ENCODE peak calls at places on chromosome 6, in seven cellular contexts. K is PC-3, C is ovary, V is Caco-2, H is Panc1, F is HCT116, A is endothelial cell of umbilical vein. D is an unnamed sample. For H3K36me3, the result is how much of the 10 kb centered on the place peaks cover.

GRCh38 chr6:79421707-79422484 is 115.3 kb downstream of the LCA5 start:
- DNase-seq in H (no peak), K (peak), A (peak), F (no peak), C (no peak), V (no peak), D (no peak)

GRCh38 chr6:51893356-51893755 is 194.1 kb downstream of the PKHD1 start:
- DNase-seq in A (no peak), F (no peak), K (peak), H (no peak), V (no peak), C (no peak), D (no peak)

GRCh38 chr6:143286280-143286795 is 164.2 kb downstream of the ADAT2 start:
- DNase-seq in H (no peak), C (no peak), A (peak), V (no peak), F (no peak), K (no peak), D (no peak)

GRCh38 chr6:117545161-117545595 is 57.1 kb downstream of the GOPC start:
- DNase-seq in V (peak), C (no peak), H (peak), K (peak), F (no peak), A (no peak), D (no peak)

GRCh38 chr6:100300221-100300736 is 164.4 kb downstream of the SIM1 start:
- DNase-seq in H (peak), F (peak), C (no peak), K (peak), A (peak), V (peak), D (no peak)

GRCh38 chr6:26322645-26323482 is 42.1 kb upstream of the BTN3A2 start:
- DNase-seq in F (peak), V (peak), A (peak), K (peak), H (peak), C (peak), D (peak)

GRCh38 chr6:112320561-112321300 is 26.4 kb upstream of the RFPL4B start:
- DNase-seq in F (no peak), H (no peak), K (no peak), C (no peak), A (peak), V (no peak), D (no peak)

GRCh38 chr6:125784365-125784764 is 6.4 kb upstream of the NCOA7 start:
- DNase-seq in F (no peak), C (no peak), V (no peak), K (peak), H (no peak), A (no peak), D (no peak)

GRCh38 chr6:157800420-157801237 is 22.4 kb upstream of the SNX9 start:
- DNase-seq in V (no peak), F (no peak), C (no peak), K (peak), H (no peak), A (no peak), D (no peak)

GRCh38 chr6:111804627-111805235 is 68.5 kb downstream of the FYN start:
- DNase-seq in V (no peak), A (peak), H (no peak), F (no peak), C (no peak), K (no peak), D (no peak)

GRCh38 chr6:170438402-170438753 is 114.7 kb downstream of the PSMB1 start:
- DNase-seq in V (peak), C (peak), H (no peak), K (peak), A (peak), F (peak), D (peak)

GRCh38 chr6:45738057-45738455 is 277.6 kb downstream of the CLIC5 start:
- DNase-seq in A (no peak), F (no peak), H (no peak), V (no peak), C (no peak), K (no peak), D (no peak)

GRCh38 chr6:140344149-140344913 is 969.9 kb upstream of the CITED2 start:
- DNase-seq in F (no peak), C (no peak), V (no peak), A (peak), H (no peak), K (peak), D (no peak)

GRCh38 chr6:161085246-161085645 is 93.7 kb downstream of the MAP3K4 start:
- DNase-seq in V (no peak), A (no peak), F (no peak), K (no peak), C (no peak), H (no peak), D (no peak)

GRCh38 chr6:158226655-158227512 is 58.7 kb downstream of the GTF2H5 start:
- DNase-seq in K (no peak), A (no peak), H (no peak), C (no peak), V (peak), F (no peak), D (no peak)

GRCh38 chr6:108714012-108714773 is 134.0 kb upstream of the ARMC2 start:
- DNase-seq in C (peak), K (no peak), A (no peak), F (no peak), H (no peak), V (peak), D (no peak)

GRCh38 chr6:158284340-158285210 is 27.7 kb upstream of the TULP4 start:
- DNase-seq in V (no peak), C (no peak), H (no peak), A (no peak), K (no peak), F (no peak), D (no peak)

GRCh38 chr6:99349620-99350141 is at the start of gene FAXC:
- DNase-seq in C (peak), H (no peak), V (peak), A (peak), K (peak), F (peak), D (peak)

GRCh38 chr6:42390228-42390934 is 61.3 kb downstream of the TRERF1 start:
- DNase-seq in F (no peak), V (no peak), C (no peak), K (no peak), H (no peak), A (no peak), D (no peak)
- H3K36me3 ChIP-seq in F (under half), V (under half), C (under half), K (under half), H (under half), A (under half), D (under half)

GRCh38 chr6:162940426-162940825 is 212.7 kb downstream of the PACRG start:
- DNase-seq in V (no peak), A (no peak), C (no peak), K (no peak), H (no peak), F (no peak), D (no peak)

GRCh38 chr6:162934844-162935243 is 207.1 kb downstream of the PACRG start:
- DNase-seq in K (no peak), A (no peak), H (no peak), V (no peak), C (no peak), F (no peak), D (no peak)
- H3K4me3 ChIP-seq in K (no peak), A (no peak), H (no peak), V (no peak), C (no peak), F (no peak), D (no peak)

GRCh38 chr6:68572975-68573374 is 62.1 kb upstream of the ADGRB3 start:
- DNase-seq in C (no peak), K (no peak), A (no peak), H (no peak), V (no peak), F (no peak), D (no peak)

GRCh38 chr6:68575765-68576439 is 59.2 kb upstream of the ADGRB3 start:
- DNase-seq in V (peak), A (no peak), K (peak), C (no peak), H (no peak), F (no peak), D (no peak)

DNA sequence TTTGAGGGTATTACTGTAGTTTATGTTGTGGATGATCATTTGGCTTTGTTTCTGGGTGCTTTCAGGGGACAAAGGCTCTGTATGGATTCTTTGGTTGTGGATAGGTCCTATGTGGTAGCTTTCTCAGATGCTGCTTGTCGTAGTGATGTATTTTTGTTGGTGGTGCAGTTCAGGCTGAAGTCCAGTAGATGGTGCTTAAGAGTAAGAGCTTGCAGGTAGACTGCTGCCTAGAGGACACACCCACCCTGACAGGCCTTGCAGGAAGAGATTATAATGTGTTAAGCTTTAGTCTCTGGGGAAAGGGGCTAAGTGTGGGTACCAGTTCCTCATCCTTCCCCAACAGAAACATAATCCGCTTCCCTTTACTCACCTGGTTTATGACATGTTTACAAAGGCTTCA is 62.6 kb upstream of the ADGRB3 start:
- DNase-seq in H (peak), A (no peak), K (peak), V (peak), F (no peak), C (no peak), D (no peak)
- TF ChIP-seq CTCF in H (peak), A (no peak), K (peak), V (peak), F (peak), C (no peak), D (no peak)

DNA sequence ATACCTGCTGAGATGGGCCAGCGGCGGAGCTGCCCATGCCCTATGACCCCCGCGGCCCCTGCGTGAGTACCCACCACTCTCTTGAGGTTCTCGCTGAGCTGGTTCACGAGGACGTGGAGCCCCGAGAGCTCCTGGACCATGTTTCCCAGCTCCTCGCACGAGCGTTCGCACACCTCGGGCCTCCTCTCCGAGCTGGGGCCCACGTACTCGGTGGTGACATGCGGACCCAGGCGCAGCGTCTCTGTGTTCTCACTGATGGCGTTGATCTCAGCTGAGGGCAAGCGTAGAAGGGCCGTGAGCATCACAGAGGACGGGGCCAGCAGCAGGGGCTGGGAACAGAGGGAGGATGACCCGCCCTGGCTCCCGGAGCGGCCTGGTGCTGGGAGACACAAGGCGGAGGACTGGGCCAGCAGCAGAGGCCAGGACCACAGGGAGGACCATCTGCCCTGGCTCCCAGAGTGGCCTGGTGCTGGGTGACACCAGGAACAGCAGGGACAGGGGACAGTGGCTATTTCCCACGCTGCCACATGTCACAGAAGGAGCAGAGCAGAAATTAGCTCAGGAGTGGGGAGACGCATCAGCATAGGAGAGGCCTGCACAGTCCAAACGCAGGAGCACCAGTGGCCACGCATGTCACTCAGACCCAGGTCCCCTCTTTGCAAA is 11.8 kb downstream of the THBS2 start:
- DNase-seq in V (no peak), K (no peak), F (no peak), C (no peak), H (no peak), A (no peak), D (no peak)
- H3K36me3 ChIP-seq in V (under half), K (under half), F (under half), C (under half), H (under half), A (under half), D (under half)

GRCh38 chr6:56850618-56851017 is 104.3 kb upstream of the BEND6 start:
- DNase-seq in C (no peak), V (no peak), F (no peak), A (no peak), H (no peak), K (no peak), D (no peak)
- H3K4me3 ChIP-seq in C (peak), V (no peak), F (no peak), A (peak), H (peak), K (no peak), D (no peak)

GRCh38 chr6:167495506-167496391 is 170.9 kb downstream of the TTLL2 start:
- DNase-seq in H (no peak), A (no peak), K (no peak), V (no peak), F (no peak), C (no peak), D (no peak)
- TF ChIP-seq CTCF in H (no peak), A (no peak), K (no peak), V (no peak), F (no peak), C (no peak), D (no peak)